ENCODE peak calls at places on chromosome 18, in ten cellular contexts. One of them, this sample, is unnamed.

GRCh38 chr18:35376393-35376741 is 770 bp downstream of the ZNF396 start:
- DNase-seq in astrocyte of the cerebellum: no peak
- DNase-seq in left ventricle myocardium inferior: peak
- DNase-seq in endothelial cell: peak
- DNase-seq in psoas muscle: peak
- DNase-seq in GOT3: no peak
- DNase-seq in cardiac fibroblast: no peak
- DNase-seq in fibroblast of the conjunctiva: no peak
- DNase-seq in ureter: no peak
- DNase-seq in HEK293T: no peak
- DNase-seq in this sample: peak

GRCh38 chr18:40851014-40851429 is 1104.0 kb upstream of the PIK3C3 start:
- DNase-seq in ureter: no peak
- DNase-seq in left ventricle myocardium inferior: no peak
- DNase-seq in astrocyte of the cerebellum: peak
- DNase-seq in GOT3: no peak
- DNase-seq in fibroblast of the conjunctiva: no peak
- DNase-seq in endothelial cell: no peak
- DNase-seq in psoas muscle: no peak
- DNase-seq in cardiac fibroblast: peak
- DNase-seq in HEK293T: no peak
- DNase-seq in this sample: no peak

GRCh38 chr18:79881695-79882094 is 69.8 kb downstream of the SLC66A2 start:
- DNase-seq in fibroblast of the conjunctiva: no peak
- DNase-seq in cardiac fibroblast: no peak
- DNase-seq in psoas muscle: no peak
- DNase-seq in HEK293T: no peak
- DNase-seq in astrocyte of the cerebellum: no peak
- DNase-seq in endothelial cell: no peak
- DNase-seq in GOT3: no peak
- DNase-seq in left ventricle myocardium inferior: no peak
- DNase-seq in ureter: no peak
- DNase-seq in this sample: no peak

GRCh38 chr18:21443776-21444464 is 156.6 kb downstream of the ESCO1 start:
- DNase-seq in GOT3: no peak
- DNase-seq in fibroblast of the conjunctiva: no peak
- DNase-seq in cardiac fibroblast: no peak
- DNase-seq in ureter: no peak
- DNase-seq in left ventricle myocardium inferior: no peak
- DNase-seq in endothelial cell: no peak
- DNase-seq in HEK293T: no peak
- DNase-seq in astrocyte of the cerebellum: no peak
- DNase-seq in psoas muscle: no peak
- DNase-seq in this sample: no peak

GRCh38 chr18:12686100-12686499 is 16.4 kb downstream of the CEP76 start:
- DNase-seq in ureter: no peak
- DNase-seq in endothelial cell: no peak
- DNase-seq in fibroblast of the conjunctiva: peak
- DNase-seq in GOT3: no peak
- DNase-seq in psoas muscle: no peak
- DNase-seq in left ventricle myocardium inferior: no peak
- DNase-seq in cardiac fibroblast: peak
- DNase-seq in HEK293T: peak
- DNase-seq in astrocyte of the cerebellum: no peak
- DNase-seq in this sample: no peak

GRCh38 chr18:46950064-46950656 is 32.8 kb downstream of the KATNAL2 start:
- DNase-seq in psoas muscle: no peak
- DNase-seq in astrocyte of the cerebellum: no peak
- DNase-seq in HEK293T: peak
- DNase-seq in endothelial cell: no peak
- DNase-seq in left ventricle myocardium inferior: no peak
- DNase-seq in GOT3: no peak
- DNase-seq in cardiac fibroblast: peak
- DNase-seq in fibroblast of the conjunctiva: no peak
- DNase-seq in ureter: no peak
- DNase-seq in this sample: no peak

GRCh38 chr18:37484893-37485834 is 80.4 kb downstream of the CELF4 start:
- DNase-seq in cardiac fibroblast: no peak
- DNase-seq in fibroblast of the conjunctiva: no peak
- DNase-seq in astrocyte of the cerebellum: no peak
- DNase-seq in HEK293T: peak
- DNase-seq in GOT3: no peak
- DNase-seq in ureter: no peak
- DNase-seq in psoas muscle: no peak
- DNase-seq in endothelial cell: peak
- DNase-seq in left ventricle myocardium inferior: no peak
- DNase-seq in this sample: no peak

GRCh38 chr18:74478316-74478715 is 17.8 kb upstream of the CNDP2 start:
- DNase-seq in ureter: peak
- DNase-seq in HEK293T: no peak
- DNase-seq in left ventricle myocardium inferior: no peak
- DNase-seq in psoas muscle: no peak
- DNase-seq in cardiac fibroblast: no peak
- DNase-seq in GOT3: no peak
- DNase-seq in endothelial cell: no peak
- DNase-seq in astrocyte of the cerebellum: no peak
- DNase-seq in fibroblast of the conjunctiva: no peak
- DNase-seq in this sample: no peak

GRCh38 chr18:12015697-12016062 is 34.4 kb downstream of the IMPA2 start:
- DNase-seq in psoas muscle: peak
- DNase-seq in cardiac fibroblast: peak
- DNase-seq in astrocyte of the cerebellum: no peak
- DNase-seq in HEK293T: no peak
- DNase-seq in endothelial cell: no peak
- DNase-seq in ureter: peak
- DNase-seq in left ventricle myocardium inferior: peak
- DNase-seq in GOT3: peak
- DNase-seq in fibroblast of the conjunctiva: peak
- DNase-seq in this sample: no peak

GRCh38 chr18:61765097-61765496 is 127.7 kb downstream of the RNF152 start:
- DNase-seq in endothelial cell: no peak
- DNase-seq in ureter: no peak
- DNase-seq in fibroblast of the conjunctiva: no peak
- DNase-seq in astrocyte of the cerebellum: no peak
- DNase-seq in psoas muscle: no peak
- DNase-seq in HEK293T: no peak
- DNase-seq in GOT3: no peak
- DNase-seq in cardiac fibroblast: peak
- DNase-seq in left ventricle myocardium inferior: no peak
- DNase-seq in this sample: no peak

GRCh38 chr18:70720607-70721006 is 431.8 kb downstream of the SOCS6 start:
- DNase-seq in ureter: no peak
- DNase-seq in astrocyte of the cerebellum: no peak
- DNase-seq in cardiac fibroblast: peak
- DNase-seq in left ventricle myocardium inferior: no peak
- DNase-seq in psoas muscle: no peak
- DNase-seq in GOT3: no peak
- DNase-seq in HEK293T: no peak
- DNase-seq in fibroblast of the conjunctiva: no peak
- DNase-seq in endothelial cell: no peak
- DNase-seq in this sample: no peak